ENCODE peak calls at places on chromosomes 11 and 22, in nine cellular contexts. One of them, this sample, is unnamed.

GRCh38 chr11:13271060-13271693 is 6.4 kb upstream of the BMAL1 start:
- DNase-seq in thoracic aorta: no peak
- DNase-seq in HCT116: no peak
- DNase-seq in AG10803: no peak
- DNase-seq in ovary: no peak
- DNase-seq in lower lobe of right lung: no peak
- DNase-seq in AG09309: no peak
- DNase-seq in lower leg skin: no peak
- DNase-seq in esophagus squamous epithelium: no peak
- DNase-seq in this sample: no peak

GRCh38 chr11:131254254-131254653 is 116.2 kb upstream of the NTM start:
- DNase-seq in thoracic aorta: no peak
- DNase-seq in HCT116: no peak
- DNase-seq in AG10803: no peak
- DNase-seq in ovary: no peak
- DNase-seq in lower lobe of right lung: no peak
- DNase-seq in AG09309: no peak
- DNase-seq in lower leg skin: no peak
- DNase-seq in esophagus squamous epithelium: no peak
- DNase-seq in this sample: no peak

GRCh38 chr11:84390441-84391078 is 1104.4 kb upstream of the CCDC90B start:
- DNase-seq in thoracic aorta: no peak
- DNase-seq in HCT116: no peak
- DNase-seq in AG10803: no peak
- DNase-seq in ovary: no peak
- DNase-seq in lower lobe of right lung: no peak
- DNase-seq in AG09309: no peak
- DNase-seq in lower leg skin: no peak
- DNase-seq in esophagus squamous epithelium: no peak
- DNase-seq in this sample: no peak

GRCh38 chr11:35367491-35367890 is 51.9 kb downstream of the SLC1A2 start:
- DNase-seq in thoracic aorta: no peak
- DNase-seq in HCT116: no peak
- DNase-seq in AG10803: peak
- DNase-seq in ovary: no peak
- DNase-seq in lower lobe of right lung: no peak
- DNase-seq in AG09309: no peak
- DNase-seq in lower leg skin: no peak
- DNase-seq in esophagus squamous epithelium: no peak
- DNase-seq in this sample: no peak

GRCh38 chr11:74311352-74311926 is at the start of gene P4HA3:
- DNase-seq in thoracic aorta: no peak
- DNase-seq in HCT116: peak
- DNase-seq in AG10803: peak
- DNase-seq in ovary: peak
- DNase-seq in lower lobe of right lung: peak
- DNase-seq in AG09309: no peak
- DNase-seq in lower leg skin: peak
- DNase-seq in esophagus squamous epithelium: no peak
- DNase-seq in this sample: no peak

GRCh38 chr11:30049214-30049613 is 32.4 kb upstream of the KCNA4 start:
- DNase-seq in thoracic aorta: no peak
- DNase-seq in HCT116: no peak
- DNase-seq in AG10803: no peak
- DNase-seq in ovary: no peak
- DNase-seq in lower lobe of right lung: no peak
- DNase-seq in AG09309: no peak
- DNase-seq in lower leg skin: no peak
- DNase-seq in esophagus squamous epithelium: no peak
- DNase-seq in this sample: no peak

GRCh38 chr11:105389952-105390351 is 219.9 kb upstream of the GRIA4 start:
- DNase-seq in thoracic aorta: no peak
- DNase-seq in HCT116: no peak
- DNase-seq in AG10803: no peak
- DNase-seq in ovary: no peak
- DNase-seq in lower lobe of right lung: no peak
- DNase-seq in AG09309: no peak
- DNase-seq in lower leg skin: no peak
- DNase-seq in esophagus squamous epithelium: no peak
- DNase-seq in this sample: no peak

GRCh38 chr11:11045156-11045670 is 187.4 kb upstream of the ZBED5 start:
- DNase-seq in thoracic aorta: no peak
- DNase-seq in HCT116: no peak
- DNase-seq in AG10803: no peak
- DNase-seq in ovary: no peak
- DNase-seq in lower lobe of right lung: no peak
- DNase-seq in AG09309: no peak
- DNase-seq in lower leg skin: no peak
- DNase-seq in esophagus squamous epithelium: no peak
- DNase-seq in this sample: no peak

GRCh38 chr11:94281321-94281720 is 23.1 kb upstream of the IZUMO1R start:
- DNase-seq in thoracic aorta: no peak
- DNase-seq in HCT116: no peak
- DNase-seq in AG10803: no peak
- DNase-seq in ovary: no peak
- DNase-seq in lower lobe of right lung: no peak
- DNase-seq in AG09309: no peak
- DNase-seq in lower leg skin: no peak
- DNase-seq in esophagus squamous epithelium: no peak
- DNase-seq in this sample: no peak

GRCh38 chr22:37547249-37547741 is 13.0 kb upstream of the CDC42EP1 start:
- DNase-seq in thoracic aorta: no peak
- DNase-seq in HCT116: no peak
- DNase-seq in AG10803: peak
- DNase-seq in ovary: peak
- DNase-seq in lower lobe of right lung: no peak
- DNase-seq in AG09309: no peak
- DNase-seq in lower leg skin: no peak
- DNase-seq in esophagus squamous epithelium: no peak
- DNase-seq in this sample: no peak

GRCh38 chr11:44518968-44519550 is 46.4 kb upstream of the CD82 start:
- DNase-seq in thoracic aorta: no peak
- DNase-seq in HCT116: no peak
- DNase-seq in AG10803: no peak
- DNase-seq in ovary: no peak
- DNase-seq in lower lobe of right lung: no peak
- DNase-seq in AG09309: no peak
- DNase-seq in lower leg skin: no peak
- DNase-seq in esophagus squamous epithelium: no peak
- DNase-seq in this sample: no peak

GRCh38 chr11:111688028-111688427 is 78.2 kb downstream of the PPP2R1B start:
- DNase-seq in thoracic aorta: no peak
- DNase-seq in HCT116: no peak
- DNase-seq in AG10803: no peak
- DNase-seq in ovary: no peak
- DNase-seq in lower lobe of right lung: no peak
- DNase-seq in AG09309: no peak
- DNase-seq in lower leg skin: no peak
- DNase-seq in esophagus squamous epithelium: no peak
- DNase-seq in this sample: no peak

GRCh38 chr11:6667733-6668374 is 12.2 kb upstream of the DCHS1 start:
- DNase-seq in thoracic aorta: no peak
- DNase-seq in HCT116: peak
- DNase-seq in AG10803: peak
- DNase-seq in ovary: no peak
- DNase-seq in lower lobe of right lung: no peak
- DNase-seq in AG09309: no peak
- DNase-seq in lower leg skin: no peak
- DNase-seq in esophagus squamous epithelium: no peak
- DNase-seq in this sample: no peak

GRCh38 chr11:128324051-128324481 is 263.3 kb downstream of the ETS1 start:
- DNase-seq in thoracic aorta: no peak
- DNase-seq in HCT116: no peak
- DNase-seq in AG10803: no peak
- DNase-seq in ovary: no peak
- DNase-seq in lower lobe of right lung: no peak
- DNase-seq in AG09309: no peak
- DNase-seq in lower leg skin: no peak
- DNase-seq in esophagus squamous epithelium: no peak
- DNase-seq in this sample: no peak

GRCh38 chr11:78365381-78365792 is 52.2 kb downstream of the GAB2 start:
- DNase-seq in thoracic aorta: no peak
- DNase-seq in HCT116: peak
- DNase-seq in AG10803: peak
- DNase-seq in ovary: no peak
- DNase-seq in lower lobe of right lung: peak
- DNase-seq in AG09309: no peak
- DNase-seq in lower leg skin: no peak
- DNase-seq in esophagus squamous epithelium: no peak
- DNase-seq in this sample: no peak

GRCh38 chr22:47055921-47056320 is 293.5 kb downstream of the TBC1D22A start:
- DNase-seq in thoracic aorta: no peak
- DNase-seq in HCT116: no peak
- DNase-seq in AG10803: no peak
- DNase-seq in ovary: no peak
- DNase-seq in lower lobe of right lung: peak
- DNase-seq in AG09309: no peak
- DNase-seq in lower leg skin: no peak
- DNase-seq in esophagus squamous epithelium: no peak
- DNase-seq in this sample: no peak

DNA sequence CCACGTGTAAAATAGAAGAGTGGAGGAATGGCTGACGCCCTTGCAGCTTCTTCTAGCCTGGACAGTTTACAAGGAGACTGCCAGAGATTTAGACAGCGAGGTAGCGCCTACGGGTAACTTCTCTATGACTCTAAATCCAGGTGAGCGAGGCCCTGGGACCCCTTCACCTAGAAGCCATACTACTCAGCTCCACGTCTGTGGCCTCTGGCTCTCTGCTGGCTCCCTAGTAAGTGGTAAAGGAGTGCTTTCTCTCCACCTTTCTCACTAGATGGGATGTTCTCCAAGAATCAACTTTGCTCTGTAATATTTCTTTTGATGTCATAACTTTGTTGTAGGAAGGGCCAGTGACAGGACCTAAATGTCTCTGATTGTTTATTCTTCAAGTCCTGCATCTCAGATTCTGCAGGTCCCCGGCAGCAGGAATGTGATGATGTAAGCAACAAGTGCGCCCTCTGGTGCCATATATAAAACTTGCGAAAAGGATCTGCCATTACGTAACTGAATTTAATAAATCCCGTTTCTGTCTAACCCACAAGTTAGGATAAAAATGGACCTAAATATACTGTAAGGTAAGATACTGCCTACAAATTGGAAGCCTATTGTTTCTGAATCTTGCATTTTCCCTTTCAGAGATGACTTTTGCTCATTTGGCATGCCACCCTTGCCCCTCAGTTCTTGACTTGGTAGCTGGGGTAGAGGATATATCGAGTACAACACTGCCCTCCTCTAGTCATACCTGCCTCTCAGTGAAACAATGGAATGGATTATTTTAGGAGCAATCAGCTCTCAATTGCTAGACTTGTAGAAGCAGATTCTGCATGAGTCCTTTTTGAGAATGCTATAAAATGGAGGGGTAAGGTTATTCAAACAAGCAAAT is 11.0 kb upstream of the PTPN5 start:
- DNase-seq in thoracic aorta: no peak
- DNase-seq in HCT116: peak
- DNase-seq in AG10803: peak
- DNase-seq in ovary: no peak
- DNase-seq in lower lobe of right lung: no peak
- DNase-seq in AG09309: peak
- DNase-seq in lower leg skin: no peak
- DNase-seq in esophagus squamous epithelium: no peak
- DNase-seq in this sample: peak
- TF ChIP-seq CTCF in thoracic aorta: peak
- TF ChIP-seq CTCF in HCT116: peak
- TF ChIP-seq CTCF in AG10803: peak
- TF ChIP-seq CTCF in ovary: no peak
- TF ChIP-seq CTCF in lower lobe of right lung: peak
- TF ChIP-seq CTCF in AG09309: peak
- TF ChIP-seq CTCF in lower leg skin: no peak
- TF ChIP-seq CTCF in esophagus squamous epithelium: peak
- TF ChIP-seq CTCF in this sample: peak

GRCh38 chr11:60910711-60911366 is 3.1 kb upstream of the TMEM109 start:
- DNase-seq in thoracic aorta: no peak
- DNase-seq in HCT116: no peak
- DNase-seq in AG10803: no peak
- DNase-seq in ovary: no peak
- DNase-seq in lower lobe of right lung: no peak
- DNase-seq in AG09309: no peak
- DNase-seq in lower leg skin: peak
- DNase-seq in esophagus squamous epithelium: no peak
- DNase-seq in this sample: no peak

GRCh38 chr11:60912223-60912850 is 1.6 kb upstream of the TMEM109 start:
- DNase-seq in thoracic aorta: no peak
- DNase-seq in HCT116: no peak
- DNase-seq in AG10803: no peak
- DNase-seq in ovary: no peak
- DNase-seq in lower lobe of right lung: no peak
- DNase-seq in AG09309: no peak
- DNase-seq in lower leg skin: no peak
- DNase-seq in esophagus squamous epithelium: no peak
- DNase-seq in this sample: no peak

GRCh38 chr11:60914620-60915249 is 777 bp downstream of the TMEM109 start:
- DNase-seq in thoracic aorta: no peak
- DNase-seq in HCT116: no peak
- DNase-seq in AG10803: peak
- DNase-seq in ovary: peak
- DNase-seq in lower lobe of right lung: no peak
- DNase-seq in AG09309: no peak
- DNase-seq in lower leg skin: no peak
- DNase-seq in esophagus squamous epithelium: no peak
- DNase-seq in this sample: no peak

GRCh38 chr11:60913793-60914619 is at the start of gene TMEM109:
- DNase-seq in thoracic aorta: peak
- DNase-seq in HCT116: peak
- DNase-seq in AG10803: peak
- DNase-seq in ovary: peak
- DNase-seq in lower lobe of right lung: peak
- DNase-seq in AG09309: peak
- DNase-seq in lower leg skin: peak
- DNase-seq in esophagus squamous epithelium: no peak
- DNase-seq in this sample: peak

GRCh38 chr11:60912851-60913550 is 957 bp upstream of the TMEM109 start:
- DNase-seq in thoracic aorta: no peak
- DNase-seq in HCT116: no peak
- DNase-seq in AG10803: no peak
- DNase-seq in ovary: peak
- DNase-seq in lower lobe of right lung: no peak
- DNase-seq in AG09309: no peak
- DNase-seq in lower leg skin: no peak
- DNase-seq in esophagus squamous epithelium: no peak
- DNase-seq in this sample: no peak
- H3K4me3 ChIP-seq in thoracic aorta: peak
- H3K4me3 ChIP-seq in HCT116: peak
- H3K4me3 ChIP-seq in AG10803: no peak
- H3K4me3 ChIP-seq in ovary: no peak
- H3K4me3 ChIP-seq in lower lobe of right lung: peak
- H3K4me3 ChIP-seq in AG09309: no peak
- H3K4me3 ChIP-seq in lower leg skin: no peak
- H3K4me3 ChIP-seq in esophagus squamous epithelium: peak
- H3K4me3 ChIP-seq in this sample: no peak

GRCh38 chr11:62508336-62509058 is 38.1 kb downstream of the AHNAK start:
- DNase-seq in thoracic aorta: no peak
- DNase-seq in HCT116: peak
- DNase-seq in AG10803: peak
- DNase-seq in ovary: peak
- DNase-seq in lower lobe of right lung: peak
- DNase-seq in AG09309: peak
- DNase-seq in lower leg skin: peak
- DNase-seq in esophagus squamous epithelium: no peak
- DNase-seq in this sample: no peak
- TF ChIP-seq CTCF in thoracic aorta: peak
- TF ChIP-seq CTCF in HCT116: no peak
- TF ChIP-seq CTCF in AG10803: peak
- TF ChIP-seq CTCF in ovary: peak
- TF ChIP-seq CTCF in lower lobe of right lung: peak
- TF ChIP-seq CTCF in AG09309: peak
- TF ChIP-seq CTCF in lower leg skin: no peak
- TF ChIP-seq CTCF in esophagus squamous epithelium: peak
- TF ChIP-seq CTCF in this sample: peak

GRCh38 chr11:114132427-114132826 is 72.9 kb downstream of the ZBTB16 start:
- DNase-seq in thoracic aorta: no peak
- DNase-seq in HCT116: no peak
- DNase-seq in AG10803: no peak
- DNase-seq in ovary: no peak
- DNase-seq in lower lobe of right lung: no peak
- DNase-seq in AG09309: peak
- DNase-seq in lower leg skin: no peak
- DNase-seq in esophagus squamous epithelium: no peak
- DNase-seq in this sample: no peak
- H3K4me3 ChIP-seq in thoracic aorta: peak
- H3K4me3 ChIP-seq in HCT116: no peak
- H3K4me3 ChIP-seq in AG10803: no peak
- H3K4me3 ChIP-seq in ovary: peak
- H3K4me3 ChIP-seq in lower lobe of right lung: no peak
- H3K4me3 ChIP-seq in AG09309: no peak
- H3K4me3 ChIP-seq in lower leg skin: no peak
- H3K4me3 ChIP-seq in esophagus squamous epithelium: no peak
- H3K4me3 ChIP-seq in this sample: no peak

This sample was measured in GM12864.